ENCODE peak calls at places on chromosomes 3 and 15, in nine cellular contexts. T, P, L, C, J, R, Y, F and G are unnamed samples.

GRCh38 chr15:43958894-43959330 is 132.1 kb downstream of the WDR76 start:
- DNase-seq in C (no peak), L (no peak), Y (no peak), F (no peak), P (peak; percentile 95), R (no peak), J (peak; percentile 6), T (no peak), G (peak; percentile 57)

GRCh38 chr15:67825880-67826716 is 789 bp downstream of the SKOR1 start:
- DNase-seq in C (no peak), F (no peak), J (no peak), P (no peak), Y (no peak), L (no peak), T (no peak), R (no peak), G (no peak)

GRCh38 chr3:4888913-4889846 is 90.1 kb upstream of the BHLHE40 start:
- DNase-seq in Y (no peak), P (peak; percentile 67), R (peak; percentile 41), J (no peak), T (no peak), C (peak; percentile 71), F (no peak), L (no peak), G (no peak)

GRCh38 chr15:63466378-63467192 is 37.8 kb upstream of the USP3 start:
- DNase-seq in L (peak; percentile 72), C (no peak), Y (peak; percentile 53), F (peak; percentile 71), P (peak; percentile 77), R (peak; percentile 81), T (no peak), J (peak; percentile 89), G (no peak)

GRCh38 chr3:75294124-75294523 is 370.0 kb upstream of the FRG2C start:
- DNase-seq in C (no peak), R (peak; percentile 6), T (peak; percentile 39), F (peak; percentile 70), Y (peak; percentile 36), J (peak; percentile 42), L (peak; percentile 57), P (peak; percentile 20), G (no peak)

GRCh38 chr3:143596957-143597642 is 251.2 kb downstream of the SLC9A9 start:
- DNase-seq in R (no peak), Y (no peak), P (no peak), T (peak; percentile 42), F (no peak), L (no peak), J (peak; percentile 49), C (no peak), G (no peak)

GRCh38 chr3:171874251-171874679 is 31.1 kb downstream of the TMEM212 start:
- DNase-seq in P (peak; percentile 91), Y (no peak), T (no peak), J (peak; percentile 78), R (no peak), F (no peak), C (no peak), L (peak; percentile 71), G (peak; percentile 95)

GRCh38 chr3:71247221-71247947 is 336.1 kb downstream of the FOXP1 start:
- DNase-seq in C (no peak), F (no peak), P (peak; percentile 66), J (peak; percentile 94), R (peak; percentile 25), T (no peak), Y (peak; percentile 88), L (no peak), G (no peak)

GRCh38 chr3:131216801-131217200 is 164.8 kb upstream of the NUDT16 start:
- DNase-seq in T (peak; percentile 20), R (peak; percentile 79), C (no peak), Y (peak; percentile 43), P (peak; percentile 86), J (peak; percentile 81), L (peak; percentile 72), F (no peak), G (no peak)

GRCh38 chr15:78763111-78763795 is 48.0 kb downstream of the ADAMTS7 start:
- DNase-seq in L (no peak), F (no peak), Y (peak; percentile 13), R (no peak), J (no peak), C (no peak), P (no peak), T (no peak), G (no peak)

GRCh38 chr3:119637679-119638525 is 22.5 kb downstream of the POPDC2 start:
- DNase-seq in C (peak; percentile 82), J (peak; percentile 27), F (no peak), T (no peak), R (peak; percentile 69), L (peak; percentile 22), Y (no peak), P (peak; percentile 93), G (peak; percentile 84)

GRCh38 chr3:47961815-47962606 is 54.2 kb downstream of the MAP4 start:
- DNase-seq in R (peak; percentile 8), Y (no peak), L (peak; percentile 14), C (no peak), P (no peak), T (no peak), F (no peak), J (peak; percentile 97), G (no peak)

GRCh38 chr3:48897401-48898376 is 993 bp downstream of the SLC25A20 start:
- DNase-seq in F (no peak), L (peak; percentile 36), P (no peak), C (no peak), R (peak; percentile 41), J (no peak), Y (peak; percentile 48), T (no peak), G (no peak)

DNA sequence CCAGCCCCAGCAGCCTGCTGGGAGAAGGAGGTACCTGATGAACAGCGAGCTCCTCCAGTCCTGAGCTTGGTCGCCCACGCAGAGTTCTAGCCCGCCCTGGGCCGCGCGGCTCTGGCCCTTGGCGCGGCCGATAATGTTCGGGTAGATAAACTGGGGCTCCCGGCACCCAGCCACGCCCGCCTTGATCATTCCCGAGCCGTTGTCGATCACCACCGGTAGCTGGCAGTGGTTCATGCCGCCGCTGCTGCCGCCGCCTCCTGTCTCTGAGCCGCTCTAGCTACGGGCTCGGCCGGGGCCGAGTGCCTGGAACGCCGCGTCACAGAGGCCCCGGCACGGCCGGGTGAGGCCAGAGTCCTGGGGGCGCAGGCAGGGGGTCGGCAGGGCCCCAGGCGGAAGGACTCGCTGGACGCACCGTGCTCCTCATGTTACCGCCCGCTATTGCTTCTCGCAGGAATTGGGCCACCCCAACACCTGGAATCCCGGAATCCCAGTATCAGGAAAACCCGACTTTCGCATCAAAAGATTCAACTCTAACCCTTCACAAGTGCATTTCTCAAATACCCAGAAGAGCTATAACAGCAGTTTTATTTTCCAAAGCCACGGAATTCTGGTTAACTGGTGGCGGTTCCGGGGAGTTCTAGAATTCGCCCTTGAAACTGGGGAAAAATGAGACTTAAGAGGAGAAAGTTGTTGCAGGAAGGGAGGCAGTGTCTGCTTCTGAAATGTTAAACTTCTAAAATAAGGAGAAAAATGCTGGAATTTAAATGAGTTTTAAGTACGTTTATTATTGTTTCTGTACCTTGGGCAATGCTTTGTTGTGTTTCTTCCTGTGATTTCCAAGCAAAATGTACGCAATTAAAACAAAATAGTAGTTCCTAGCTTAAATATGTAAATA is at the start of gene ACTRT3:
- DNase-seq in T (peak; percentile 67), P (peak; percentile 81), J (peak; percentile 94), L (peak; percentile 85), Y (no peak), R (peak; percentile 11), F (no peak), C (no peak), G (no peak)
- H3K4me3 ChIP-seq in T (peak within 1 kb of the TSS; percentile 60), P (peak within 1 kb of the TSS; percentile 76), J (peak within 1 kb of the TSS; percentile 69), L (peak within 1 kb of the TSS; percentile 24), Y (no peak within 1 kb of the TSS), R (no peak within 1 kb of the TSS), F (no peak within 1 kb of the TSS), C (peak within 1 kb of the TSS; percentile 61), G (peak within 1 kb of the TSS; percentile 71)

DNA sequence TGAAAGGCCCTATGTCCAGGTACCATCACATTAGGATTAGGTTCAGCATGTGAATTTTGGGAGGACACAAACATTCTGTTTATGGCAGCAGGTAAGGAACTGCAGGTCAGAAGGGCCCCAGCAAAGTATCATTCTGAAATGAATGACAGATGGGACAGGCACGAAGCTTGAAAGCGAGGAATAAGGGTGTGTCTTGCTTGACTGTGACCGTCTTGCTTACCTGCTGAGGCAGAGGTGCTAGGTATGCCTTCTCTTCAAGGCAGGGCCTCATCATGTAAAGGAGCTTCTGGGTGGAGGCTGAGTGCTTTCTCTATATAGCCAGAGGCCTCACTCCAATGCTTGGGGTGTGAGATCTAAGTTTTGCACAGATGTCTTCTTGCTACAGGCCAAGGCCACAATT is 41.4 kb downstream of the TMEM108 start:
- DNase-seq in Y (no peak), J (no peak), P (no peak), L (no peak), C (no peak), T (no peak), F (no peak), R (no peak), G (no peak)
- H3K4me3 ChIP-seq in Y (no peak overlapping the region), J (no peak overlapping the region), P (no peak overlapping the region), L (no peak overlapping the region), C (no peak overlapping the region), T (no peak overlapping the region), F (no peak overlapping the region), R (no peak overlapping the region), G (no peak overlapping the region)

DNA sequence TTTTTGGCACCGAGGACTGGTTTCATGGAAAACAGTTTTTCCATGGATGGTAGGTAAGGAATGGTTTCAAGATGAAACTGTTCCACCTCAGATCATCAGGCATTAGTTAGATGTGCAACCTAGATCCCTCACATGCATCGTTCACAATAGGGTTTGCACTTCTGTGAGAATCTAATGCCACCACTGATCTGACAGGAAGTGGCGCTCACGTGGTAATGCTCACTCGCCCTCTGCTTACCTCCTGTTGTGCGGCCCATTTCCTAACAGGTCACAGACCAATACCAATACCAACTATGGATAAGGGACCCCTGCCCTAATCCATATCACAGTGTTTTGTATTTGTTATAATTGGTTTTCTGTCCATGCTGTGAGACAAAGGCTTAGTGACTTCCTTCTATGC is 58.9 kb downstream of the SLMAP start:
- DNase-seq in T (no peak), J (no peak), R (peak; percentile 17), C (no peak), L (no peak), P (no peak), F (no peak), Y (no peak), G (no peak)
- H3K4me3 ChIP-seq in T (no peak overlapping the region), J (no peak overlapping the region), R (no peak overlapping the region), C (no peak overlapping the region), L (no peak overlapping the region), P (no peak overlapping the region), F (no peak overlapping the region), Y (no peak overlapping the region), G (no peak overlapping the region)

DNA sequence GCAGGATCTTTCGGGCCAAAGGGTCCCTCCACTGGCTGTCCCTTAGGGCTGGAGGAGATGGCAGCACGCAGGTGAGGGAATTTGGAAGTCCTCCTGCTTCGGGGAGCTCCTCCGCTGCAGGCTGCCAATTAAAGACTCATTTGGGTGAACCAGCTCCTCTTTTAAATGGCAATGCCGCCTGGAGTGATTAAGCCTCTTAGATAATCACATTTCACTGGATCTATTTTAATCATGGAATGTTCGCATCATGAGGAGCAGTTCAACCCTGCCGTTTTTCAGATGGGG is 117.9 kb downstream of the LIPC start:
- DNase-seq in P (no peak), Y (no peak), L (no peak), F (no peak), C (no peak), T (no peak), R (no peak), J (no peak), G (no peak)
- H3K4me3 ChIP-seq in P (no peak overlapping the region), Y (no peak overlapping the region), L (no peak overlapping the region), F (peak overlapping the region; percentile 17), C (no peak overlapping the region), T (no peak overlapping the region), R (no peak overlapping the region), J (no peak overlapping the region), G (no peak overlapping the region)